ENCODE peak calls at places on chromosomes 2 and 18, in five cellular contexts. One of them, this sample, is unnamed.
A peak's percentile ranks its signal among the peaks of the same experiment; 100 is the strongest.

GRCh38 chr2:187552959-187553681 is 1.1 kb downstream of the TFPI start:
- DNase-seq in activated CD4-positive, alpha-beta T cell treated with anti-CD3 and anti-CD28 coated beads, Interleukin-2, amount 50 U/mL, for 48 hours: no peak
- DNase-seq in activated naive CD4-positive, alpha-beta T cell: no peak
- DNase-seq in brain microvascular endothelial cell: peak; percentile 68
- DNase-seq in WTC11: no peak
- DNase-seq in this sample: no peak

GRCh38 chr18:11994346-11994707 is 13.0 kb downstream of the IMPA2 start:
- DNase-seq in activated CD4-positive, alpha-beta T cell treated with anti-CD3 and anti-CD28 coated beads, Interleukin-2, amount 50 U/mL, for 48 hours: no peak
- DNase-seq in activated naive CD4-positive, alpha-beta T cell: no peak
- DNase-seq in brain microvascular endothelial cell: peak; percentile 28
- DNase-seq in WTC11: no peak
- DNase-seq in this sample: no peak

GRCh38 chr2:68900496-68901198 is 29.4 kb upstream of the BMP10 start:
- DNase-seq in activated naive CD4-positive, alpha-beta T cell: no peak
- DNase-seq in WTC11: no peak
- DNase-seq in brain microvascular endothelial cell: no peak
- DNase-seq in activated CD4-positive, alpha-beta T cell treated with anti-CD3 and anti-CD28 coated beads, Interleukin-2, amount 50 U/mL, for 48 hours: no peak
- DNase-seq in this sample: no peak

GRCh38 chr18:77206676-77207370 is 42.8 kb upstream of the GALR1 start:
- DNase-seq in activated CD4-positive, alpha-beta T cell treated with anti-CD3 and anti-CD28 coated beads, Interleukin-2, amount 50 U/mL, for 48 hours: no peak
- DNase-seq in WTC11: no peak
- DNase-seq in brain microvascular endothelial cell: peak; percentile 85
- DNase-seq in activated naive CD4-positive, alpha-beta T cell: no peak
- DNase-seq in this sample: no peak

GRCh38 chr2:34031097-34031496 is 432.0 kb upstream of the FAM98A start:
- DNase-seq in WTC11: no peak
- DNase-seq in brain microvascular endothelial cell: no peak
- DNase-seq in activated CD4-positive, alpha-beta T cell treated with anti-CD3 and anti-CD28 coated beads, Interleukin-2, amount 50 U/mL, for 48 hours: no peak
- DNase-seq in activated naive CD4-positive, alpha-beta T cell: no peak
- DNase-seq in this sample: no peak

GRCh38 chr2:20037660-20038059 is 13.8 kb downstream of the LAPTM4A start:
- DNase-seq in WTC11: no peak
- DNase-seq in activated naive CD4-positive, alpha-beta T cell: no peak
- DNase-seq in activated CD4-positive, alpha-beta T cell treated with anti-CD3 and anti-CD28 coated beads, Interleukin-2, amount 50 U/mL, for 48 hours: no peak
- DNase-seq in brain microvascular endothelial cell: no peak
- DNase-seq in this sample: no peak

GRCh38 chr2:20451761-20452499 is 5.1 kb downstream of the RHOB start:
- DNase-seq in activated CD4-positive, alpha-beta T cell treated with anti-CD3 and anti-CD28 coated beads, Interleukin-2, amount 50 U/mL, for 48 hours: no peak
- DNase-seq in WTC11: no peak
- DNase-seq in activated naive CD4-positive, alpha-beta T cell: no peak
- DNase-seq in brain microvascular endothelial cell: no peak
- DNase-seq in this sample: peak; percentile 72

GRCh38 chr2:42256502-42256901 is 87.3 kb downstream of the EML4 start:
- DNase-seq in activated CD4-positive, alpha-beta T cell treated with anti-CD3 and anti-CD28 coated beads, Interleukin-2, amount 50 U/mL, for 48 hours: no peak
- DNase-seq in brain microvascular endothelial cell: no peak
- DNase-seq in activated naive CD4-positive, alpha-beta T cell: no peak
- DNase-seq in WTC11: no peak
- DNase-seq in this sample: no peak

GRCh38 chr18:60021556-60021955 is 121.8 kb downstream of the PMAIP1 start:
- DNase-seq in activated naive CD4-positive, alpha-beta T cell: no peak
- DNase-seq in WTC11: no peak
- DNase-seq in brain microvascular endothelial cell: no peak
- DNase-seq in activated CD4-positive, alpha-beta T cell treated with anti-CD3 and anti-CD28 coated beads, Interleukin-2, amount 50 U/mL, for 48 hours: no peak
- DNase-seq in this sample: no peak

GRCh38 chr2:239443666-239444567 is 43.1 kb upstream of the HDAC4 start:
- DNase-seq in brain microvascular endothelial cell: no peak
- DNase-seq in WTC11: no peak
- DNase-seq in activated naive CD4-positive, alpha-beta T cell: no peak
- DNase-seq in activated CD4-positive, alpha-beta T cell treated with anti-CD3 and anti-CD28 coated beads, Interleukin-2, amount 50 U/mL, for 48 hours: no peak
- DNase-seq in this sample: peak; percentile 73

GRCh38 chr18:48452863-48453323 is 43.7 kb upstream of the ZBTB7C start:
- DNase-seq in activated CD4-positive, alpha-beta T cell treated with anti-CD3 and anti-CD28 coated beads, Interleukin-2, amount 50 U/mL, for 48 hours: no peak
- DNase-seq in WTC11: no peak
- DNase-seq in activated naive CD4-positive, alpha-beta T cell: no peak
- DNase-seq in brain microvascular endothelial cell: no peak
- DNase-seq in this sample: no peak

GRCh38 chr2:46435353-46435752 is 44.0 kb upstream of the TMEM247 start:
- DNase-seq in activated CD4-positive, alpha-beta T cell treated with anti-CD3 and anti-CD28 coated beads, Interleukin-2, amount 50 U/mL, for 48 hours: no peak
- DNase-seq in activated naive CD4-positive, alpha-beta T cell: no peak
- DNase-seq in WTC11: no peak
- DNase-seq in brain microvascular endothelial cell: no peak
- DNase-seq in this sample: no peak

GRCh38 chr18:44569391-44570055 is 111.2 kb upstream of the SETBP1 start:
- DNase-seq in activated naive CD4-positive, alpha-beta T cell: no peak
- DNase-seq in activated CD4-positive, alpha-beta T cell treated with anti-CD3 and anti-CD28 coated beads, Interleukin-2, amount 50 U/mL, for 48 hours: no peak
- DNase-seq in WTC11: no peak
- DNase-seq in brain microvascular endothelial cell: no peak
- DNase-seq in this sample: no peak

GRCh38 chr2:161101406-161101805 is 58.8 kb upstream of the TANK start:
- DNase-seq in WTC11: no peak
- DNase-seq in activated CD4-positive, alpha-beta T cell treated with anti-CD3 and anti-CD28 coated beads, Interleukin-2, amount 50 U/mL, for 48 hours: no peak
- DNase-seq in activated naive CD4-positive, alpha-beta T cell: no peak
- DNase-seq in brain microvascular endothelial cell: no peak
- DNase-seq in this sample: no peak

GRCh38 chr18:50038448-50038847 is 156.5 kb downstream of the MYO5B start:
- DNase-seq in brain microvascular endothelial cell: peak; percentile 51
- DNase-seq in activated CD4-positive, alpha-beta T cell treated with anti-CD3 and anti-CD28 coated beads, Interleukin-2, amount 50 U/mL, for 48 hours: no peak
- DNase-seq in activated naive CD4-positive, alpha-beta T cell: no peak
- DNase-seq in WTC11: no peak
- DNase-seq in this sample: no peak

GRCh38 chr2:134190062-134190806 is 63.6 kb upstream of the MGAT5 start:
- DNase-seq in WTC11: no peak
- DNase-seq in activated naive CD4-positive, alpha-beta T cell: no peak
- DNase-seq in activated CD4-positive, alpha-beta T cell treated with anti-CD3 and anti-CD28 coated beads, Interleukin-2, amount 50 U/mL, for 48 hours: no peak
- DNase-seq in brain microvascular endothelial cell: no peak
- DNase-seq in this sample: no peak

GRCh38 chr18:35407871-35408481 is 30.8 kb upstream of the ZNF396 start:
- DNase-seq in WTC11: no peak
- DNase-seq in activated CD4-positive, alpha-beta T cell treated with anti-CD3 and anti-CD28 coated beads, Interleukin-2, amount 50 U/mL, for 48 hours: no peak
- DNase-seq in activated naive CD4-positive, alpha-beta T cell: no peak
- DNase-seq in brain microvascular endothelial cell: peak; percentile 68
- DNase-seq in this sample: peak; percentile 70

GRCh38 chr2:144102386-144102785 is 417.5 kb downstream of the ZEB2 start:
- DNase-seq in WTC11: no peak
- DNase-seq in activated CD4-positive, alpha-beta T cell treated with anti-CD3 and anti-CD28 coated beads, Interleukin-2, amount 50 U/mL, for 48 hours: no peak
- DNase-seq in activated naive CD4-positive, alpha-beta T cell: no peak
- DNase-seq in brain microvascular endothelial cell: no peak
- DNase-seq in this sample: no peak

GRCh38 chr2:240179941-240180666 is 39.6 kb upstream of the OTOS start:
- DNase-seq in brain microvascular endothelial cell: no peak
- DNase-seq in WTC11: no peak
- DNase-seq in activated CD4-positive, alpha-beta T cell treated with anti-CD3 and anti-CD28 coated beads, Interleukin-2, amount 50 U/mL, for 48 hours: no peak
- DNase-seq in activated naive CD4-positive, alpha-beta T cell: no peak
- DNase-seq in this sample: no peak

GRCh38 chr2:16288371-16289112 is 348.2 kb downstream of the MYCN start:
- DNase-seq in brain microvascular endothelial cell: no peak
- DNase-seq in activated naive CD4-positive, alpha-beta T cell: no peak
- DNase-seq in activated CD4-positive, alpha-beta T cell treated with anti-CD3 and anti-CD28 coated beads, Interleukin-2, amount 50 U/mL, for 48 hours: no peak
- DNase-seq in WTC11: no peak
- DNase-seq in this sample: no peak

GRCh38 chr2:227010433-227010832 is 153.6 kb downstream of the COL4A4 start:
- DNase-seq in WTC11: no peak
- DNase-seq in activated CD4-positive, alpha-beta T cell treated with anti-CD3 and anti-CD28 coated beads, Interleukin-2, amount 50 U/mL, for 48 hours: no peak
- DNase-seq in brain microvascular endothelial cell: peak; percentile 29
- DNase-seq in activated naive CD4-positive, alpha-beta T cell: no peak
- DNase-seq in this sample: no peak

GRCh38 chr18:70310560-70311320 is 21.9 kb downstream of the SOCS6 start:
- DNase-seq in activated naive CD4-positive, alpha-beta T cell: no peak
- DNase-seq in WTC11: no peak
- DNase-seq in brain microvascular endothelial cell: no peak
- DNase-seq in activated CD4-positive, alpha-beta T cell treated with anti-CD3 and anti-CD28 coated beads, Interleukin-2, amount 50 U/mL, for 48 hours: no peak
- DNase-seq in this sample: no peak

GRCh38 chr18:76338619-76339245 is 156.3 kb downstream of the ZNF516 start:
- DNase-seq in activated CD4-positive, alpha-beta T cell treated with anti-CD3 and anti-CD28 coated beads, Interleukin-2, amount 50 U/mL, for 48 hours: no peak
- DNase-seq in activated naive CD4-positive, alpha-beta T cell: no peak
- DNase-seq in brain microvascular endothelial cell: no peak
- DNase-seq in WTC11: no peak
- DNase-seq in this sample: no peak

GRCh38 chr2:135688002-135688401 is 53.7 kb upstream of the UBXN4 start:
- DNase-seq in WTC11: no peak
- DNase-seq in activated naive CD4-positive, alpha-beta T cell: no peak
- DNase-seq in activated CD4-positive, alpha-beta T cell treated with anti-CD3 and anti-CD28 coated beads, Interleukin-2, amount 50 U/mL, for 48 hours: no peak
- DNase-seq in brain microvascular endothelial cell: peak; percentile 20
- DNase-seq in this sample: peak; percentile 38

GRCh38 chr18:683531-683930 is 26.1 kb downstream of the TYMS start:
- DNase-seq in brain microvascular endothelial cell: no peak
- DNase-seq in activated naive CD4-positive, alpha-beta T cell: no peak
- DNase-seq in WTC11: no peak
- DNase-seq in activated CD4-positive, alpha-beta T cell treated with anti-CD3 and anti-CD28 coated beads, Interleukin-2, amount 50 U/mL, for 48 hours: no peak
- DNase-seq in this sample: no peak

GRCh38 chr18:9751371-9752031 is 43.4 kb downstream of the RAB31 start:
- DNase-seq in activated naive CD4-positive, alpha-beta T cell: no peak
- DNase-seq in activated CD4-positive, alpha-beta T cell treated with anti-CD3 and anti-CD28 coated beads, Interleukin-2, amount 50 U/mL, for 48 hours: no peak
- DNase-seq in WTC11: no peak
- DNase-seq in brain microvascular endothelial cell: no peak
- DNase-seq in this sample: no peak

GRCh38 chr2:101751276-101751675 is 53.8 kb downstream of the MAP4K4 start:
- DNase-seq in brain microvascular endothelial cell: no peak
- DNase-seq in activated CD4-positive, alpha-beta T cell treated with anti-CD3 and anti-CD28 coated beads, Interleukin-2, amount 50 U/mL, for 48 hours: no peak
- DNase-seq in WTC11: no peak
- DNase-seq in activated naive CD4-positive, alpha-beta T cell: no peak
- DNase-seq in this sample: no peak

GRCh38 chr2:143905587-143905986 is 614.3 kb downstream of the ZEB2 start:
- DNase-seq in activated CD4-positive, alpha-beta T cell treated with anti-CD3 and anti-CD28 coated beads, Interleukin-2, amount 50 U/mL, for 48 hours: no peak
- DNase-seq in WTC11: no peak
- DNase-seq in brain microvascular endothelial cell: no peak
- DNase-seq in activated naive CD4-positive, alpha-beta T cell: no peak
- DNase-seq in this sample: no peak

GRCh38 chr2:102592601-102593000 is 26.8 kb upstream of the SLC9A2 start:
- DNase-seq in activated naive CD4-positive, alpha-beta T cell: no peak
- DNase-seq in activated CD4-positive, alpha-beta T cell treated with anti-CD3 and anti-CD28 coated beads, Interleukin-2, amount 50 U/mL, for 48 hours: peak; percentile 21
- DNase-seq in WTC11: peak; percentile 23
- DNase-seq in brain microvascular endothelial cell: peak; percentile 38
- DNase-seq in this sample: no peak

GRCh38 chr2:232492236-232492848 is 4.7 kb upstream of the ECEL1 start:
- DNase-seq in brain microvascular endothelial cell: no peak
- DNase-seq in activated CD4-positive, alpha-beta T cell treated with anti-CD3 and anti-CD28 coated beads, Interleukin-2, amount 50 U/mL, for 48 hours: no peak
- DNase-seq in activated naive CD4-positive, alpha-beta T cell: no peak
- DNase-seq in WTC11: no peak
- DNase-seq in this sample: no peak

GRCh38 chr18:27921904-27922541 is 254.9 kb downstream of the CDH2 start:
- DNase-seq in brain microvascular endothelial cell: peak; percentile 92
- DNase-seq in activated naive CD4-positive, alpha-beta T cell: no peak
- DNase-seq in WTC11: no peak
- DNase-seq in activated CD4-positive, alpha-beta T cell treated with anti-CD3 and anti-CD28 coated beads, Interleukin-2, amount 50 U/mL, for 48 hours: no peak
- DNase-seq in this sample: no peak

GRCh38 chr2:157479081-157480027 is 35.5 kb upstream of the CYTIP start:
- DNase-seq in WTC11: no peak
- DNase-seq in activated naive CD4-positive, alpha-beta T cell: no peak
- DNase-seq in brain microvascular endothelial cell: no peak
- DNase-seq in activated CD4-positive, alpha-beta T cell treated with anti-CD3 and anti-CD28 coated beads, Interleukin-2, amount 50 U/mL, for 48 hours: no peak
- DNase-seq in this sample: no peak

GRCh38 chr2:181074457-181074856 is 94.1 kb downstream of the UBE2E3 start:
- DNase-seq in activated naive CD4-positive, alpha-beta T cell: no peak
- DNase-seq in WTC11: no peak
- DNase-seq in brain microvascular endothelial cell: no peak
- DNase-seq in activated CD4-positive, alpha-beta T cell treated with anti-CD3 and anti-CD28 coated beads, Interleukin-2, amount 50 U/mL, for 48 hours: no peak
- DNase-seq in this sample: no peak

GRCh38 chr18:58405107-58405898 is 223.6 kb downstream of the ALPK2 start:
- DNase-seq in brain microvascular endothelial cell: no peak
- DNase-seq in activated CD4-positive, alpha-beta T cell treated with anti-CD3 and anti-CD28 coated beads, Interleukin-2, amount 50 U/mL, for 48 hours: no peak
- DNase-seq in activated naive CD4-positive, alpha-beta T cell: no peak
- DNase-seq in WTC11: no peak
- DNase-seq in this sample: no peak

GRCh38 chr18:55422456-55423185 is 165.4 kb downstream of the TCF4 start:
- DNase-seq in activated naive CD4-positive, alpha-beta T cell: no peak
- DNase-seq in WTC11: no peak
- DNase-seq in brain microvascular endothelial cell: no peak
- DNase-seq in activated CD4-positive, alpha-beta T cell treated with anti-CD3 and anti-CD28 coated beads, Interleukin-2, amount 50 U/mL, for 48 hours: no peak
- DNase-seq in this sample: peak; percentile 66